ENCODE peak calls at places on chromosomes 13 and 19, in four cellular contexts. I, L, O and Q are unnamed samples. For H3K36me3, the result is how much of the 10 kb centered on the place peaks cover.

GRCh38 chr19:2032296-2032941 is 16.9 kb upstream of the BTBD2 start:
- DNase-seq in I (peak), L (peak), O (no peak), Q (peak)

GRCh38 chr13:50123515-50123861 is 108.2 kb downstream of the KCNRG start:
- DNase-seq in I (no peak), L (no peak), O (no peak), Q (no peak)

GRCh38 chr19:41997851-41998229 is 3.8 kb upstream of the ATP1A3 start:
- DNase-seq in I (no peak), L (no peak), O (no peak), Q (peak)

GRCh38 chr19:2774083-2774679 is 8.9 kb downstream of the SGTA start:
- DNase-seq in I (no peak), L (peak), O (no peak), Q (no peak)

GRCh38 chr13:46121033-46121432 is 16.2 kb upstream of the CPB2 start:
- DNase-seq in I (no peak), L (no peak), O (no peak), Q (no peak)

GRCh38 chr19:44774614-44775013 is 3.1 kb upstream of the CBLC start:
- DNase-seq in I (no peak), L (no peak), O (no peak), Q (no peak)

GRCh38 chr13:108927615-108928014 is 298.2 kb downstream of the MYO16 start:
- DNase-seq in I (no peak), L (no peak), O (no peak), Q (no peak)

GRCh38 chr19:30228113-30228725 is 144.0 kb upstream of the ZNF536 start:
- DNase-seq in I (no peak), L (no peak), O (peak), Q (peak)

GRCh38 chr13:32969516-32969941 is 46.7 kb upstream of the KL start:
- DNase-seq in I (peak), L (no peak), O (no peak), Q (no peak)

GRCh38 chr13:110512198-110512740 is 49.3 kb downstream of the RAB20 start:
- DNase-seq in I (no peak), L (no peak), O (no peak), Q (no peak)
- H3K36me3 ChIP-seq in I (half or more), L (under half), O (under half), Q (under half)

GRCh38 chr13:113369881-113370280 is 6.0 kb upstream of the GRTP1 start:
- DNase-seq in I (no peak), L (no peak), O (no peak), Q (peak)

GRCh38 chr13:113371061-113371460 is 7.1 kb upstream of the GRTP1 start:
- DNase-seq in I (no peak), L (no peak), O (no peak), Q (peak)

GRCh38 chr13:113367771-113368170 is 3.8 kb upstream of the GRTP1 start:
- DNase-seq in I (no peak), L (no peak), O (no peak), Q (peak)

GRCh38 chr13:113367020-113367560 is 3.2 kb upstream of the GRTP1 start:
- DNase-seq in I (no peak), L (no peak), O (no peak), Q (peak)

DNA sequence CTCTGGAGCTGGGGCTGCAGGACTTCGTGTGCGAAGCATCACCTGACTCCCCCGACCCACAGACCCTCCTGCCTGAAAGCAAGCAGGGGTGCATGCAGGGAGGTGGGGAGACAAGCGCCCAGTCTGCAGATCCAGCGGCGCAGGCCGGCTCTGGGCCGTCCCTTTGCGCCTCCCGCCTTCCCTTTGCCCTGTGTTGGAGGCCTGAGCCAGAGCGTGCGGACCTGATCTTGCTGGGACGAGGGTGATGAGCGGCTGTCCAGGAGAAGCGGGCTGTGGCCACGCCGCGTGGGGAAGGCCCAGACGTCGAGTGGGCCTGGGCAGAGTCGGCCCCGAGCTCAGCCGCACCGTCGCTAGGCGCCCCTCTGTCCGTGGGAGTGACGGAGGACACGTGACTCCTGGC is 5.3 kb upstream of the GRTP1 start:
- DNase-seq in I (no peak), L (no peak), O (no peak), Q (peak)
- H3K36me3 ChIP-seq in I (under half), L (under half), O (under half), Q (under half)

GRCh38 chr13:95250961-95251360 is 50.3 kb downstream of the ABCC4 start:
- DNase-seq in I (no peak), L (no peak), O (no peak), Q (no peak)

GRCh38 chr13:95246292-95247082 is 54.8 kb downstream of the ABCC4 start:
- DNase-seq in I (no peak), L (no peak), O (no peak), Q (no peak)

GRCh38 chr13:95245072-95245471 is 56.2 kb downstream of the ABCC4 start:
- DNase-seq in I (no peak), L (no peak), O (no peak), Q (no peak)

GRCh38 chr13:95248953-95249352 is 52.3 kb downstream of the ABCC4 start:
- DNase-seq in I (no peak), L (no peak), O (no peak), Q (no peak)

DNA sequence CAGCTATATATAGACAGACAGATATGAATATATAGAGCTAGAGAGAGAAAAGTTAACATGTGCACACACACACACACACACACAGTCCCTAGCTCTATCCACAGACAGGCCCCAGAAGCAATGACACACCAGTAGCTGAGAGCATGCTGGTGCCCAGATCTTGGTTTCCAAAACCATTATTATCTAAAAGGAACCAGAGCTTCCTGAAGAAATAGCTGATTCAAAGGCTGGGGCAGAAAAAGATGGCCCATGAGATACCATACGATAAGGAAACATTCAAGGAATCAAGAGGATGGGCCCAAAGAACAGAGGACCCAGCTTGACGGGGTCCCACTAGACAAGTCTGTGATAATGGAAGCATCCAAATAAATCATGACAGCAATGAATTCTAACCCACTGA is 53.4 kb downstream of the ABCC4 start:
- DNase-seq in I (no peak), L (no peak), O (no peak), Q (no peak)
- H3K36me3 ChIP-seq in I (under half), L (under half), O (under half), Q (under half)

GRCh38 chr19:43555185-43555770 is 20.0 kb downstream of the XRCC1 start:
- DNase-seq in I (peak), L (no peak), O (peak), Q (peak)

GRCh38 chr19:43553656-43554055 is 20.7 kb downstream of the ZNF575 start:
- DNase-seq in I (no peak), L (no peak), O (no peak), Q (no peak)

GRCh38 chr19:43552198-43552450 is 19.1 kb downstream of the ZNF575 start:
- DNase-seq in I (no peak), L (no peak), O (no peak), Q (no peak)

GRCh38 chr19:43552616-43553015 is 19.6 kb downstream of the ZNF575 start:
- DNase-seq in I (no peak), L (no peak), O (no peak), Q (no peak)

GRCh38 chr19:43554317-43554895 is 20.9 kb downstream of the XRCC1 start:
- DNase-seq in I (no peak), L (no peak), O (no peak), Q (no peak)
- H3K36me3 ChIP-seq in I (under half), L (under half), O (under half), Q (under half)

GRCh38 chr19:6765738-6766356 is 1.4 kb downstream of the SH2D3A start:
- DNase-seq in I (no peak), L (no peak), O (peak), Q (peak)

GRCh38 chr19:6754653-6755463 is 12.4 kb downstream of the SH2D3A start:
- DNase-seq in I (no peak), L (no peak), O (no peak), Q (peak)

GRCh38 chr19:6766357-6767080 is 716 bp downstream of the SH2D3A start:
- DNase-seq in I (no peak), L (no peak), O (peak), Q (peak)

GRCh38 chr19:6761053-6761676 is 6.1 kb downstream of the SH2D3A start:
- DNase-seq in I (no peak), L (no peak), O (peak), Q (peak)

DNA sequence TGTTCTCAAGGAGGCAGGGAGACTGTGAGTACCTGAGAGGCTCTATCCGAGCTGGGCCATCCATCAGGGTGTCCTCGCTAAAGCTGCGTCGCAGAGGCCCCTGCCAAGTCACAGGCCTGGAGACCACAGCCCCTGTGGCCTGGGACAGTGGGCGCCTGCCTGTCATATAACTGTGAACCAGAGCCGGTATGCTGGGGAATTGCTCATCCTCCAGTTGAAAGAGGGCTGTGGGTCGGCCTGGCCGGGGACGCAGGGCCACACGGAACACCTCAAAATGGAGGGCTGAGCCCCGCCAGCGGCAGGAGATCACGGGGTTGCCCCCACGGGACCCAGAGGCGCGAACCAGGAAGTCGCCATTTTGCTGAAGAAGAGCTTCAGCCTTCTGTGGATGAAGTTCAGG is 6.6 kb downstream of the SH2D3A start:
- DNase-seq in I (no peak), L (no peak), O (no peak), Q (peak)
- H3K36me3 ChIP-seq in I (under half), L (under half), O (under half), Q (under half)

DNA sequence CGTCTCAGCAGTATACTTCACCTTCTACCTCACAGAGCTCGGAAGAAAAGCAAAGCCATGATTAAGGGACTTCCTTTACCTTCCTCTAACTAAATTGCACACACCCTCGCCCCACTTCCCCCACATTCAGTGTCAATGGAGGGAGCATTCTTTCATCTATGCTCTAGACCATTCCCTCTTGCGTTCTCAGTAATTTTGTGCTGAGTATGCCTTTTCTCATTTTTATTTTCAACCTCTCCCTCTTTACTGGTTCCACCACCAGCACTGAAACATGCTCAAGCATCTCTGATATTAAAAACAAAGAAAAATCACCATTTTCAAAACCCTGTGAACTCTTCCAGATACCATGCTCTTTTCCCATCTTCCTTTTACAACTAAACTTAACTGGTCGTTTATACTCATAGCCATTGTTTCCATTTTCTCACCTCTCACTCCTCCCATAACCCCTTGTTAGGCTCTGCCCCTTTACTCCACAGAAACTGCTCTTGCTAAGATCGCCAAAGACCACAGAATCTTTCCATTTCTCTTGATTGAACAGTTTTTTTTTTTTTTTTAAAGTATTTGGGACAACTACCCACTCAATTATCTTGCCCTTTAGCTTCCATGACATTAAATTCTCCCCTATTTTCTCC is 32.4 kb downstream of the SERPINE3 start:
- DNase-seq in I (no peak), L (no peak), O (no peak), Q (no peak)
- H3K36me3 ChIP-seq in I (under half), L (under half), O (under half), Q (under half)

GRCh38 chr19:538641-539428 is 5.0 kb upstream of the GZMM start:
- DNase-seq in I (no peak), L (no peak), O (no peak), Q (no peak)
- H3K36me3 ChIP-seq in I (under half), L (under half), O (under half), Q (under half)

GRCh38 chr13:79455331-79455730 is 25.6 kb upstream of the NDFIP2 start:
- DNase-seq in I (peak), L (no peak), O (peak), Q (no peak)

GRCh38 chr13:79450110-79450509 is 30.8 kb upstream of the NDFIP2 start:
- DNase-seq in I (no peak), L (no peak), O (no peak), Q (no peak)

GRCh38 chr13:79447741-79448140 is 33.2 kb upstream of the NDFIP2 start:
- DNase-seq in I (no peak), L (no peak), O (peak), Q (no peak)

GRCh38 chr13:79448413-79448812 is 32.5 kb upstream of the NDFIP2 start:
- DNase-seq in I (no peak), L (no peak), O (peak), Q (no peak)

DNA sequence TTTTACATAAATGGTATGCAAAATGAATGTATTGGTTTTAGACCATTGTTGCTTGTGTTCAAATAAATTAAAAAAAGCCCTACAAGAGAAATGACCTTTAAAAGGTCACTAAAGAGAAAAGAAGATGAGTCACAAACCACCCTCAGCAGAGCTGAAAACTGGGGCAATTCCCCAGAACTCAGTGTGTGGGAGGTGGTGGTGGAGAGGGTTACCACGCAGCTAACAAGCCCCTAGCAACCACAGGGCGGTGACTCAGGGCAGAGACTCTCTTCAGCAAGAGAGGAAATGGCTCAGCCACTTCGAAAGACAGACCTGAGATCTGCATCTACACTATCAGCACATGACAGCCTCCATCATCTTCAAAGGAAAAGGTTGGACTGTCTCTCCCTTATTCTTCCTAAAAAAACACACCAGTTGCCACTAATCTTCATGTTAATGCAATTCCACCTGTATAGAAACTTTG is 29.4 kb upstream of the NDFIP2 start:
- DNase-seq in I (peak), L (no peak), O (peak), Q (peak)
- H3K36me3 ChIP-seq in I (under half), L (under half), O (under half), Q (under half)

DNA sequence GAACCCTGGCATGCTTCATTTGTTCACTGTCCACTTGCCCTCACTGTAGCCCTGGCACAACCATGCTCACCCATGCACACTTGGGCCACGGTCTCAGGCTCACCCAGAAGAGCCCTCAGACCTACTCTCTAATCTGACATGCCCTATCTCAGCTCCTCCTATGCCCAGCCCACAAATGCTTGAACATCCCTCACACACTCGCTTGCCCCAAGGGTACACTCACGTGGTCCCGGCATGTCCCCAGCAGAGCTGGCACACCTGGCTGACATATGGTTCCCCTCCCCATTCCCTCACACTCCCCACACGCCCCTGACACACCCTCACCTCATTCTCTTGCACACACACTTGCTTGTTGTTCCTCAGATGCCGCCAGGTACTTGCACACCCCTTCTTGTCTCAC is 55.7 kb downstream of the MAP4K1 start:
- DNase-seq in I (no peak), L (no peak), O (no peak), Q (no peak)
- H3K36me3 ChIP-seq in I (under half), L (under half), O (under half), Q (under half)

GRCh38 chr19:18313398-18313797 is 9.5 kb downstream of the LSM4 start:
- DNase-seq in I (no peak), L (no peak), O (no peak), Q (no peak)

GRCh38 chr19:18311495-18311894 is 11.4 kb downstream of the LSM4 start:
- DNase-seq in I (no peak), L (no peak), O (no peak), Q (no peak)

GRCh38 chr19:18310966-18311365 is 11.9 kb downstream of the LSM4 start:
- DNase-seq in I (no peak), L (no peak), O (no peak), Q (peak)

GRCh38 chr19:18310118-18310909 is 12.6 kb downstream of the LSM4 start:
- DNase-seq in I (no peak), L (no peak), O (no peak), Q (peak)

DNA sequence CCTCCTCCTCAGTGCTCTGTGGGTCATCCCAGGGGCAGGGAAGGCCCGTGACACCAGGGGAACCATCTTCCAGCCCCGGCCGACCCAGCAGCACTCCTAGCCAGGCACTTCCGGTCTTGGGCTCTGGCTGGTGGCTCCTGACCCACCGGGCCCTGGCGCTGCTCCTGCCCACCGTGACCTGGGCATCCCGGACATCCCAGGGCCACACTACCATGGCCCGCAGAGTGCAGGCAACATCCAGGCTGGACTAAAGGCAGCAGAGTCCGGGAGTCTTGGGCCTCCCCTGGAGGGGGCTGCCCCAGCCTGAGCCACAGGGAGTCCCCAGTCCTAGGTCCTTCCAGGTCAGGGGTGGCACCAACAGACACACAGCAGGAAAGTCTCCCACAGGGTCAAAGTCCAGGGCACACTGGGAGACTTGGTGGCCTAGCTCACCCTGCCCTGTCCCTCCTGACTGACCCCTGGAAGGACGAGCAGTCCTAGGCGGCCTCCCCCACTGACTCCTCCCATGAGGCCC is 10.8 kb downstream of the LSM4 start:
- DNase-seq in I (no peak), L (no peak), O (no peak), Q (peak)
- H3K36me3 ChIP-seq in I (under half), L (under half), O (under half), Q (under half)